ENCODE peak calls at places on chromosomes 7 and 10, in eight cellular contexts. One of them, this sample, is unnamed.
A peak's percentile ranks its signal among the peaks of the same experiment; 100 is the strongest.

GRCh38 chr7:50657341-50657873 is 92.2 kb upstream of the DDC start:
- DNase-seq in HCT116: no peak
- DNase-seq in psoas muscle: peak; percentile 92
- DNase-seq in ascending aorta: peak; percentile 93
- DNase-seq in IMR-90: peak; percentile 12
- DNase-seq in cardiac muscle cell: no peak
- DNase-seq in cardiac fibroblast: peak; percentile 93
- DNase-seq in retinal pigment epithelial cell: no peak
- DNase-seq in this sample: peak; percentile 84

GRCh38 chr7:135801045-135801693 is 52.6 kb upstream of the FAM180A start:
- DNase-seq in retinal pigment epithelial cell: no peak
- DNase-seq in psoas muscle: no peak
- DNase-seq in cardiac fibroblast: peak; percentile 84
- DNase-seq in ascending aorta: no peak
- DNase-seq in HCT116: peak; percentile 58
- DNase-seq in cardiac muscle cell: peak; percentile 85
- DNase-seq in IMR-90: peak; percentile 74
- DNase-seq in this sample: peak; percentile 72

GRCh38 chr7:82932516-82932915 is 230.2 kb downstream of the PCLO start:
- DNase-seq in cardiac muscle cell: no peak
- DNase-seq in cardiac fibroblast: no peak
- DNase-seq in IMR-90: no peak
- DNase-seq in retinal pigment epithelial cell: no peak
- DNase-seq in HCT116: no peak
- DNase-seq in ascending aorta: no peak
- DNase-seq in psoas muscle: no peak
- DNase-seq in this sample: no peak

GRCh38 chr10:43284341-43284910 is 17.6 kb upstream of the RASGEF1A start:
- DNase-seq in psoas muscle: no peak
- DNase-seq in cardiac muscle cell: peak; percentile 74
- DNase-seq in cardiac fibroblast: no peak
- DNase-seq in IMR-90: no peak
- DNase-seq in retinal pigment epithelial cell: no peak
- DNase-seq in ascending aorta: no peak
- DNase-seq in HCT116: no peak
- DNase-seq in this sample: no peak

GRCh38 chr10:95276367-95277200 is 14.2 kb downstream of the PDLIM1 start:
- DNase-seq in cardiac muscle cell: no peak
- DNase-seq in HCT116: no peak
- DNase-seq in retinal pigment epithelial cell: no peak
- DNase-seq in ascending aorta: no peak
- DNase-seq in psoas muscle: no peak
- DNase-seq in cardiac fibroblast: peak; percentile 63
- DNase-seq in IMR-90: no peak
- DNase-seq in this sample: no peak

GRCh38 chr7:39406464-39406863 is 159.7 kb upstream of the YAE1 start:
- DNase-seq in cardiac muscle cell: no peak
- DNase-seq in cardiac fibroblast: no peak
- DNase-seq in psoas muscle: no peak
- DNase-seq in IMR-90: no peak
- DNase-seq in retinal pigment epithelial cell: no peak
- DNase-seq in ascending aorta: no peak
- DNase-seq in HCT116: no peak
- DNase-seq in this sample: no peak

GRCh38 chr7:11206131-11206921 is 232.7 kb downstream of the PHF14 start:
- DNase-seq in cardiac muscle cell: no peak
- DNase-seq in IMR-90: no peak
- DNase-seq in HCT116: no peak
- DNase-seq in cardiac fibroblast: no peak
- DNase-seq in retinal pigment epithelial cell: no peak
- DNase-seq in ascending aorta: no peak
- DNase-seq in psoas muscle: no peak
- DNase-seq in this sample: no peak

GRCh38 chr10:132298038-132298935 is 9.5 kb downstream of the STK32C start:
- DNase-seq in cardiac fibroblast: no peak
- DNase-seq in HCT116: no peak
- DNase-seq in IMR-90: no peak
- DNase-seq in retinal pigment epithelial cell: no peak
- DNase-seq in cardiac muscle cell: no peak
- DNase-seq in ascending aorta: peak; percentile 57
- DNase-seq in psoas muscle: no peak
- DNase-seq in this sample: no peak

DNA sequence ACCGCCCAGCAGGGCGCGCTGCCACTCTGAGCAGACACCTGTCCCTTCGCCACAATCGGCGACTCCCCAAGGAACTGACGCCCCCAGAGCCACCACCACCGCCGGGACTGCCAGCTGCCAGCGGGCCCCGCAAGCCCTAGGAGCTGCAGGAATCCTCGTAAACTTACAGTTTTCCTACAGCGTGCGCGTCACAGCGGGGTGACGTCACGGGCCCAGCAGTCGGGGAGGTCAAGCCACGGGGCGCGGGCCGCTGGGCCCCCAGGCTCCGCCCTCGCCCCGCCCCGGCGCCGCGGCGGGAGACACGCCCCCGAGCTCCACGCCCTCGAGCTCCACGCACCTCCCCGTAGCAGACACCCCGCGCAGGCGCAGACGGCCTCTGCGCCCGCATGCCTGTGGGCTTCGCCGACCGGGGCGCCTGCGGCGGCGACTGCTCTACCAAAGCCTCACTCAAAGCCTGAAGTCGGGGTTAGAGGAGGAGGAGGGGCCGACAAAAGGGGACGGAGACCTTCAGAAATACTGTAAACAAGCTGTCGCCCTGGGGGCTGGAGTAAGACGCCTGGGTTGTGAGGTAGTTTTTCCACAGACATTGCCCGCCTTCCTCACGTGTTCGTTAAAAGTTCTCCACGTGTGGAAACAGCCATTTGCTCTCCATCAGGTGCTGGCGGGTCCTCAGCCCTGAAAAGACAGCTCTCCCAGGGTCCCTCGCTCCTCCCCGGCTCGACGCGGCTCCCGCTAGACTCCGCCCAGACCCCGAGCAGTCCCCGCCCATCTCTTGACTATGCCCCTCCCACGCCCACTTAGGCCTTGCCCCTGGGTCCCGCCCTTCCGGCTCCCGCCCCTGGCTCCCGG is at the start of gene ZNF438:
- DNase-seq in psoas muscle: peak; percentile 98
- DNase-seq in cardiac fibroblast: peak; percentile 98
- DNase-seq in ascending aorta: peak; percentile 97
- DNase-seq in HCT116: peak; percentile 80
- DNase-seq in IMR-90: peak; percentile 95
- DNase-seq in retinal pigment epithelial cell: peak; percentile 71
- DNase-seq in cardiac muscle cell: peak; percentile 96
- DNase-seq in this sample: peak; percentile 95
- TF ChIP-seq CTCF in psoas muscle: peak; percentile 52
- TF ChIP-seq CTCF in cardiac fibroblast: peak; percentile 34
- TF ChIP-seq CTCF in ascending aorta: peak; percentile 58
- TF ChIP-seq CTCF in HCT116: peak; percentile 27
- TF ChIP-seq CTCF in IMR-90: peak; percentile 53
- TF ChIP-seq CTCF in retinal pigment epithelial cell: peak; percentile 61
- TF ChIP-seq CTCF in cardiac muscle cell: peak; percentile 48
- TF ChIP-seq CTCF in this sample: peak; percentile 44

GRCh38 chr10:26437637-26438461 is at the start of gene APBB1IP:
- DNase-seq in ascending aorta: peak; percentile 86
- DNase-seq in HCT116: no peak
- DNase-seq in retinal pigment epithelial cell: no peak
- DNase-seq in cardiac muscle cell: no peak
- DNase-seq in cardiac fibroblast: peak; percentile 28
- DNase-seq in IMR-90: no peak
- DNase-seq in psoas muscle: peak; percentile 88
- DNase-seq in this sample: peak; percentile 85

GRCh38 chr10:26439436-26440090 is 1.4 kb downstream of the APBB1IP start:
- DNase-seq in cardiac muscle cell: no peak
- DNase-seq in IMR-90: no peak
- DNase-seq in cardiac fibroblast: no peak
- DNase-seq in HCT116: no peak
- DNase-seq in ascending aorta: no peak
- DNase-seq in psoas muscle: no peak
- DNase-seq in retinal pigment epithelial cell: no peak
- DNase-seq in this sample: peak; percentile 51

GRCh38 chr10:26435852-26436251 is 2.3 kb upstream of the APBB1IP start:
- DNase-seq in HCT116: no peak
- DNase-seq in ascending aorta: no peak
- DNase-seq in cardiac fibroblast: no peak
- DNase-seq in IMR-90: no peak
- DNase-seq in retinal pigment epithelial cell: no peak
- DNase-seq in psoas muscle: no peak
- DNase-seq in cardiac muscle cell: no peak
- DNase-seq in this sample: no peak

GRCh38 chr10:26438534-26439269 is 561 bp downstream of the APBB1IP start:
- DNase-seq in cardiac muscle cell: peak; percentile 1
- DNase-seq in IMR-90: no peak
- DNase-seq in HCT116: no peak
- DNase-seq in ascending aorta: peak; percentile 63
- DNase-seq in retinal pigment epithelial cell: no peak
- DNase-seq in psoas muscle: peak; percentile 67
- DNase-seq in cardiac fibroblast: no peak
- DNase-seq in this sample: peak; percentile 45

DNA sequence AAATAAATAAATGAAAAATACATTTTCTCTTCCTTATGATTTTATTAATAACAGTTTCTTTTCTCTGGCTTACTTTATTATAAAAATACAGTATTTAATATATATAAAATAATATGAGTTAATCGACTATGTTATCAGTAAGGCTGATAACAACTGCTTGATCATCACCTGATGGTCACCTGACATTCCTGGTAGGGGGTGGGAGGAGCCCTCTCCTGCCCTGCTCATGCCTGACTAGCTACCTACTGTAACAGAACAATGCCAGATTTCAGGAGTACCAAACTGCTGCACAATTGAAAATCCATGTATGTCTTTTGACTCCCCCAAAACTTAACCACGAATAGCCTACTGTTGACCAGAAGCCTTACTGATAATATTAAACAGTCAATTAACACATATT is 1.3 kb upstream of the APBB1IP start:
- DNase-seq in cardiac fibroblast: no peak
- DNase-seq in IMR-90: no peak
- DNase-seq in retinal pigment epithelial cell: no peak
- DNase-seq in ascending aorta: no peak
- DNase-seq in psoas muscle: no peak
- DNase-seq in HCT116: no peak
- DNase-seq in cardiac muscle cell: no peak
- DNase-seq in this sample: no peak
- H3K4me3 ChIP-seq in cardiac fibroblast: no peak overlapping the region
- H3K4me3 ChIP-seq in IMR-90: no peak overlapping the region
- H3K4me3 ChIP-seq in retinal pigment epithelial cell: no peak overlapping the region
- H3K4me3 ChIP-seq in ascending aorta: no peak overlapping the region
- H3K4me3 ChIP-seq in psoas muscle: no peak overlapping the region
- H3K4me3 ChIP-seq in HCT116: no peak overlapping the region
- H3K4me3 ChIP-seq in cardiac muscle cell: no peak overlapping the region
- H3K4me3 ChIP-seq in this sample: no peak overlapping the region

GRCh38 chr7:16086743-16087142 is 334.6 kb downstream of the CRPPA start:
- DNase-seq in ascending aorta: no peak
- DNase-seq in cardiac muscle cell: no peak
- DNase-seq in HCT116: no peak
- DNase-seq in psoas muscle: no peak
- DNase-seq in retinal pigment epithelial cell: no peak
- DNase-seq in IMR-90: no peak
- DNase-seq in cardiac fibroblast: no peak
- DNase-seq in this sample: no peak

GRCh38 chr7:16089801-16090200 is 331.5 kb downstream of the CRPPA start:
- DNase-seq in ascending aorta: no peak
- DNase-seq in retinal pigment epithelial cell: no peak
- DNase-seq in HCT116: no peak
- DNase-seq in psoas muscle: no peak
- DNase-seq in IMR-90: no peak
- DNase-seq in cardiac muscle cell: no peak
- DNase-seq in cardiac fibroblast: no peak
- DNase-seq in this sample: no peak

GRCh38 chr7:16091951-16092350 is 329.4 kb downstream of the CRPPA start:
- DNase-seq in retinal pigment epithelial cell: peak; percentile 30
- DNase-seq in HCT116: no peak
- DNase-seq in ascending aorta: no peak
- DNase-seq in IMR-90: no peak
- DNase-seq in cardiac fibroblast: peak; percentile 28
- DNase-seq in cardiac muscle cell: no peak
- DNase-seq in psoas muscle: no peak
- DNase-seq in this sample: peak; percentile 8

GRCh38 chr7:16092711-16093110 is 328.6 kb downstream of the CRPPA start:
- DNase-seq in ascending aorta: no peak
- DNase-seq in psoas muscle: no peak
- DNase-seq in IMR-90: no peak
- DNase-seq in cardiac muscle cell: no peak
- DNase-seq in cardiac fibroblast: no peak
- DNase-seq in retinal pigment epithelial cell: no peak
- DNase-seq in HCT116: no peak
- DNase-seq in this sample: no peak

DNA sequence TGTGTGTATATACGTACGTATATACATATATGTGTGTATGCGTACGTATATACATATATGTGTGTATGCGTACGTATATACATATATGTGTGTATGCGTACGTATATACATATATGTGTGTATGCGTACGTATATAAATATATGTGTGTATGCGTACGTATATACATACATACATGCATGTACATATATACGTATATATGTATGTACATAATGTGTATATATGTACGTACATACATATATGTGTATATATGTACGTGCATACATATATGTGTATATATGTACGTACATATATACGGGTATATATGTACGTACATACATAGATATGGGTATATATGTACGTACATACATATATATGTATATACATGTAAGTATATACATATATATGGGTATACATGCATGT is 332.1 kb downstream of the CRPPA start:
- DNase-seq in HCT116: no peak
- DNase-seq in cardiac fibroblast: no peak
- DNase-seq in psoas muscle: no peak
- DNase-seq in retinal pigment epithelial cell: no peak
- DNase-seq in ascending aorta: no peak
- DNase-seq in cardiac muscle cell: no peak
- DNase-seq in IMR-90: no peak
- DNase-seq in this sample: no peak
- TF ChIP-seq CTCF in HCT116: no peak
- TF ChIP-seq CTCF in cardiac fibroblast: no peak
- TF ChIP-seq CTCF in psoas muscle: no peak
- TF ChIP-seq CTCF in retinal pigment epithelial cell: no peak
- TF ChIP-seq CTCF in ascending aorta: no peak
- TF ChIP-seq CTCF in cardiac muscle cell: no peak
- TF ChIP-seq CTCF in IMR-90: no peak
- TF ChIP-seq CTCF in this sample: no peak

DNA sequence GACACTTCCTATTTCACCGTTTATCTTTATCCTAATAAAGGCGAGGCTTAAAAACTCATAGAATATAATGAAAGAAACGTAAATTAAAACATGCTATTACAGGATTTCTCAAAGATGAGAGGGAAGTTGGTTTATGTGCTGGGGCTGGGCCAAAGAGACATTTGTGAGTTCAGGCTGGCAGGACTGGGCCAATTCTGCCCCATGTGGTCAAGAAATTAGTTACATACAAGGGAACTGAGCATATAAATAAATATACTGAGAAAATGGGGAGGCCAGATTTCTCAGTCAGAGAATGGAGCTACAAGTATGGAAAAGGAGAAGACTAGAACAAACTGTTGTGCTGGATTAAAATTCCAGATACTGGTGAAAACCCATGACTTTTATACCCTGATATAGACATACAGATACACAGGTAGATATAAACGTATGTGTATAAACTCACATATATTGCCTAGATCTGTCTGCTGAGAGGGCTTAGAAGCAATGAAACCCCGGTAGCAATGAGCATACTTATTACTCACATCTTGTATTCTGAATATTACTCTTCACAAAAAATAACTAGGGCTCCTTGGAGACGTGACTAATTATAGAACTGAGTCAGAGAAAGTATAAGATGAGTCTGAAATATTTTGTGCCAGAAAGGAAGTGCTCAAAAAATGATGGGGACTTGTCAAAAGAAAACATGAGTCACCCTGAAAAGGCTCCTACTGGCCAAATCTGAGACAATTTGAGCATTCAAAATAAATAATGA is 155.7 kb upstream of the FGFR2 start:
- DNase-seq in ascending aorta: no peak
- DNase-seq in cardiac fibroblast: peak; percentile 75
- DNase-seq in cardiac muscle cell: no peak
- DNase-seq in retinal pigment epithelial cell: peak; percentile 17
- DNase-seq in HCT116: peak; percentile 28
- DNase-seq in psoas muscle: no peak
- DNase-seq in IMR-90: peak; percentile 87
- DNase-seq in this sample: peak; percentile 76
- H3K4me3 ChIP-seq in ascending aorta: no peak overlapping the region
- H3K4me3 ChIP-seq in cardiac fibroblast: no peak overlapping the region
- H3K4me3 ChIP-seq in cardiac muscle cell: no peak overlapping the region
- H3K4me3 ChIP-seq in retinal pigment epithelial cell: no peak overlapping the region
- H3K4me3 ChIP-seq in HCT116: no peak overlapping the region
- H3K4me3 ChIP-seq in psoas muscle: no peak overlapping the region
- H3K4me3 ChIP-seq in IMR-90: no peak overlapping the region
- H3K4me3 ChIP-seq in this sample: no peak overlapping the region